ENCODE peak calls at places on chromosome 10, in four cellular contexts. R is Karpas-422, G is kidney, X is heart right ventricle. V is an unnamed sample.
A peak's percentile ranks its signal among the peaks of the same experiment; 100 is the strongest.

GRCh38 chr10:94344522-94345122 is 18.1 kb downstream of the NOC3L start:
- DNase-seq in X (no peak), R (peak; percentile 42), G (no peak), V (no peak)

GRCh38 chr10:44733743-44734488 is 177.2 kb upstream of the TMEM72 start:
- DNase-seq in X (no peak), G (no peak), R (no peak), V (no peak)

GRCh38 chr10:93030409-93030808 is 30.2 kb upstream of the CYP26C1 start:
- DNase-seq in G (no peak), R (no peak), X (no peak), V (no peak)

GRCh38 chr10:93277360-93277759 is 203.7 kb downstream of the CYP26A1 start:
- DNase-seq in G (no peak), R (no peak), X (no peak), V (no peak)

GRCh38 chr10:25064401-25064800 is 48.0 kb downstream of the THNSL1 start:
- DNase-seq in G (no peak), X (no peak), R (no peak), V (no peak)

GRCh38 chr10:103752680-103753248 is 102.6 kb downstream of the SH3PXD2A start:
- DNase-seq in R (peak; percentile 73), G (no peak), X (no peak), V (no peak)

GRCh38 chr10:62335326-62335725 is 38.8 kb upstream of the ZNF365 start:
- DNase-seq in R (no peak), X (no peak), G (no peak), V (no peak)

GRCh38 chr10:59698326-59698725 is 11.3 kb downstream of the SLC16A9 start:
- DNase-seq in R (no peak), X (no peak), G (no peak), V (no peak)

GRCh38 chr10:7302393-7303054 is 108.3 kb downstream of the SFMBT2 start:
- DNase-seq in G (no peak), X (no peak), R (no peak), V (no peak)

GRCh38 chr10:6796231-6796630 is 216.2 kb upstream of the PRKCQ start:
- DNase-seq in G (no peak), R (no peak), X (no peak), V (no peak)

DNA sequence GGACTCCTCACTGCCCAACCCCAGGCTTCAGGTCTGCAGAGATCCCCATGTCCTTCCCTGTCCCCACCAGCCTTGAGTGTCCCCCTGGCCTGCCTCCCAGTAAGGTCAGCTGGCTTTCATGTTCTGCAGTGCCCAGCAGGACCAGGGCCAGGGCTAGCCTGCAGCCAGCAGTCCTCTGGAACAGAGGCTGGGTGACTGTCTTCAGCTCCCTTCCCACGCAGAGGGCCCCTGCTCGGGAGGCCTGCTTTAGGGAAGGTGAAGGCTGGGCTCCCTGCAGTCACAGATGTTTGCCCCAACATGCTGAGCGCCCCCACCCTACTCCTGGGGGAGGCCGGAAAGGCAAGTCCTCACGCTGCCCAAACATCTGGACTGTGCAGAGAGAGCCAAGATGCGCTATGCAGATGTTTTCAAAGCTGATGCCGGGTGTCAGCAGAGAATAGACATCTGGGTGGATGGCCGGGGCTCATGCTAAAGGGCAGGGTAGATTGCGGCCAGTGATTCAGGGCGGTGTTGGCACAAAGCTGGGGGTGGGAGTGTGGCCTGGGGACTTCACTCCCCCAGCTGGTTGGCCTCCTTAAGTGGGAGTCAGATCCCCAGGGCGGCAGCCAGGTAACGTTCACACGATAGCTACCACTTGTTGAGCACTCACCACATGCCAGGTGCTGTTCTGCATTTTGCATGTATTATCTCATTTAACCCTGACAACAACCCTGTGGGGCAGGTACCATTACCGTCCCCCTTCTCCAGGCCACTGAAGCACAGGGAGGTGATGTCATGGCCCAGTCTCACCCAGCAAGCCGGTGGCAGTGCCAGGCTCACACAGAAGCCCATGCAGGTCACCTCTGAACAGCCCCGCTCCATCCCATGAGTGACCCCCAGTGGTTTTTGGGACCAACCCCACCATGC is 71.2 kb upstream of the COL13A1 start:
- DNase-seq in R (no peak), X (peak; percentile 73), G (no peak), V (no peak)
- H3K4me1 ChIP-seq in R (no peaks in the 10 kb centered on the region), X (peaks cover 69% of the 10 kb centered on the region), G (no peaks in the 10 kb centered on the region), V (no peaks in the 10 kb centered on the region)

DNA sequence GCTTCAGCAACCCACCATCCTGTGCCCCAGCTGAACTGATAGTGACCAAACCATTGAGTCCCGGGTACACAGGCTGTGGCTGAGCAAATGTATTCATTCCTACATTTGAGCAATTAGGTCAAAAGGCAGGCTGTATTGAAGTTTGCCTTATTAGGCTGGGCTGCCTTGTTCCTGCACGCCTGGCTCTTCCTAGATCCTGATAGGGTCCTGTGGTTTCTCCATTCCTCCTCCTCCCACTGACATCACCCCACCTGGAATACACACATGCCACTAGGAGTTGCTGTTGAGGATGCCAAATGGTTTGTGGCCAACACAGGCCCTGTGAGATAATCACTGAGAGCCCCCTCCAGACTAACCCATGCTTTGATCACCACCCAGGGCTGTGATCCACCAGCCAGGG is 66.4 kb upstream of the FGFR2 start:
- DNase-seq in X (no peak), R (no peak), G (no peak), V (no peak)
- H3K4me1 ChIP-seq in X (peaks cover 17% of the 10 kb centered on the region), R (peaks cover 19% of the 10 kb centered on the region), G (peaks cover 6% of the 10 kb centered on the region), V (no peaks in the 10 kb centered on the region)

DNA sequence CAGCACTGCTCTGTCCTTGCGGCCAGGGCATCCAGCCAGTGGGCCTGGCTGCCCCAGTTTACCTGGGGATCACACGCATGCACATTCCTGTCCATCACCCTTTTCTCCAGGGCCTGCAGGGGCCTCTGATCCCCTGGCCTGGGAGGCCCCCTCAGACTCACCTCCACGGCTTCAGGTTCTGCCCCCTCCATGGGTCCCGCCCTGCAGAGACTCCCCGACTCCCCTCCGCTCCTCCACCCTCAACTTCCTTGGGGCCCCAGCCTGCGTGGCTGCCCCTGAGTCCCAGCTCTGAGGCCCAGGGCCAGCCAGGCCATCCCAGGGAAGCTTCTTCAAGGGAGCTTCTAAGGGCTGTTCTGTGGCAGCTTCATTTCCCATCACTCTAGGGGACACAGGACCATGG is 324.1 kb downstream of the TCERG1L start:
- DNase-seq in R (no peak), X (no peak), G (no peak), V (no peak)
- H3K4me1 ChIP-seq in R (peaks cover 7% of the 10 kb centered on the region), X (no peaks in the 10 kb centered on the region), G (no peaks in the 10 kb centered on the region), V (no peaks in the 10 kb centered on the region)

DNA sequence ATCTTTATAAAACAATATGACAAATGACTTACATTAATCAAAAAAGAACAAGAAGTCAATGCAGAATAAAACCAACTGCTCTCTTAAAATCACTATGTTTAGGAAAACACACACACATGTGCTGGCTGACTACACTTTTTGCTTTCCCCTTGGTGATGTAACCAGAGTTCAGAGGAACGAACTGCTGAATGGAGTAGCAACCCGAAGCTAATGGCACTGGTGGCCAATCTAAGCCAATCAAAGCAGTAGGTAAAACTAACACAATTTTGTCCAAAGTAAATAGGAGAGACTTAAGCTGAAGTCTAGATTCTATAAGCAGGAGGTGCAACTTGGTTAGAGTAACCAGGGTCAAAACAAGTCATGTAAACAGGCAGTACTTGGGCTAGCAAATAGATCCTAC is 33.2 kb upstream of the CUBN start:
- DNase-seq in X (no peak), R (no peak), G (no peak), V (no peak)
- H3K4me1 ChIP-seq in X (no peaks in the 10 kb centered on the region), R (no peaks in the 10 kb centered on the region), G (no peaks in the 10 kb centered on the region), V (no peaks in the 10 kb centered on the region)

DNA sequence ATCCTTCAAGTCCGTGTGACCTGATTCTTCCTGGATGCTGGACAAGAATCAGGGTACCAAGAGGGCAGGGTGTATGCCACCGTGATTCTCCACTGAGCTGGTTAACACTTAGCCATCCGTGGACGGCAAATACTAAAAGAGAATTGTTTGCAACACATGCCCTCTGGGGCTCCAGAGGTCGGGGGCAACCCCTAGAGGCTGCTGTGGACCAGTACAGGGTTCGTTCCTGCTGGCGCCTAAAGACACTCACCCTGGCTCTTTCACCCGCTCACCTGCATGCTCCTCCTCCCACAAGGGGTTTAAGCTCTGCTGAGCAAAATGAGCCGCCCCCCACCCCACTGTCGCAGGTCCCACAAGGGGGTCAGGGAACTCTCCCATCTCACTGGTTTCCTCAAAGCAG is 148.7 kb upstream of the ITGB1 start:
- DNase-seq in G (no peak), X (no peak), R (peak; percentile 76), V (no peak)
- H3K4me1 ChIP-seq in G (no peaks in the 10 kb centered on the region), X (peaks cover 8% of the 10 kb centered on the region), R (peaks cover 51% of the 10 kb centered on the region), V (no peaks in the 10 kb centered on the region)

DNA sequence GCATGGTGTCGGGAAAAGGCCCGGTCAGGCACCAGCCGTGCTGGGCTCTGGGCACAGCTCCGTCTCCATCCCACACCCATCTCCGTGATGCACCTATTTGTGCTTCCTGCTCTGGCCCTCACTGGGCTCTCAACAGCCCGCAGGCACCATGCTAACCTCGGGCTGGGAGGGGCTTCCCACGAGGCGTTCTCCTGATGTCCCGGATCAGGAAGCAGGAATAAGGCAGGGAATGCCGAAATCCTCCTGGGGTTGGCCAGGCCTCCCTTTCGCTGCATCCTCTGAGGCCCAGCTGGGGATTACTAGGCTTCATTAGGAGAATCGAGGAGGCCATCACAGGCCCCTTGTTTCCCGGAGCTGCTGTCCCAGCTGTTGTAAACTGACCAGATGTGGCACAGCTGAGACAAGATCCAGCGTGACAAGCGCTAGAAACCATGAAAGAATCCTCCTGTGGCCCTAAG is 72.0 kb downstream of the FAM53B start:
- DNase-seq in G (peak; percentile 75), X (peak; percentile 62), R (no peak), V (no peak)
- H3K4me1 ChIP-seq in G (peaks cover 20% of the 10 kb centered on the region), X (peaks cover 100% of the 10 kb centered on the region), R (no peaks in the 10 kb centered on the region), V (no peaks in the 10 kb centered on the region)

GRCh38 chr10:50407077-50407801 is 155.9 kb upstream of the ASAH2 start:
- DNase-seq in X (no peak), G (no peak), R (no peak), V (no peak)
- H3K4me1 ChIP-seq in X (peaks cover 10% of the 10 kb centered on the region), G (peaks cover 10% of the 10 kb centered on the region), R (no peaks in the 10 kb centered on the region), V (no peaks in the 10 kb centered on the region)

GRCh38 chr10:128545216-128545615 is 419.0 kb upstream of the MKI67 start:
- DNase-seq in R (no peak), X (no peak), G (no peak), V (no peak)
- H3K4me1 ChIP-seq in R (no peaks in the 10 kb centered on the region), X (peaks cover 13% of the 10 kb centered on the region), G (no peaks in the 10 kb centered on the region), V (no peaks in the 10 kb centered on the region)

GRCh38 chr10:79275105-79275430 is 72.2 kb upstream of the PPIF start:
- DNase-seq in R (no peak), G (no peak), X (no peak), V (no peak)

GRCh38 chr10:79277579-79277978 is 69.7 kb upstream of the PPIF start:
- DNase-seq in R (no peak), X (no peak), G (no peak), V (no peak)

GRCh38 chr10:79273603-79274002 is 73.7 kb upstream of the PPIF start:
- DNase-seq in G (no peak), X (peak; percentile 48), R (no peak), V (no peak)

GRCh38 chr10:79274279-79275104 is 72.8 kb upstream of the PPIF start:
- DNase-seq in G (peak; percentile 90), R (no peak), X (peak; percentile 87), V (no peak)

GRCh38 chr10:79275431-79275851 is 71.8 kb upstream of the PPIF start:
- DNase-seq in X (peak; percentile 36), G (no peak), R (no peak), V (no peak)
- H3K4me1 ChIP-seq in X (peaks cover 74% of the 10 kb centered on the region), G (peaks cover 7% of the 10 kb centered on the region), R (peaks cover 36% of the 10 kb centered on the region), V (no peaks in the 10 kb centered on the region)